ENCODE peak calls at places on chromosomes 1 and 21, in ten cellular contexts. X is NCI-H460; C is NCI-H1092 treated with DMSO at 0.1 percent for 48 hours; K is NAMALWA; I is pulmonary artery endothelial cell; T is fibroblast of mammary gland; N is activated T-helper 2 cell treated with anti-CD3 and anti-CD28 coated beads, Interferon-gamma antibody, Interleukin-2, Interleukin-4, amounts not matched to agents 10 μg/mL and 5 μg/mL and 100 μg/mL, durations not matched to agents 14 hours and 24 hours and 36 hours; U is pancreas; G is AG09309; E is EH. V is an unnamed sample.

GRCh38 chr1:46102769-46103476 is 29.5 kb downstream of the PIK3R3 start:
- DNase-seq in G (no peak), K (no peak), X (no peak), C (no peak), I (no peak), E (no peak), N (no peak), U (no peak), T (no peak), V (no peak)

GRCh38 chr1:10207810-10208209 is 2.6 kb upstream of the KIF1B start:
- DNase-seq in K (no peak), U (no peak), E (no peak), I (no peak), C (no peak), T (no peak), G (no peak), X (no peak), N (no peak), V (no peak)

GRCh38 chr1:228902781-228903572 is 167.7 kb downstream of the RHOU start:
- DNase-seq in X (peak; percentile 96), T (peak; percentile 99), U (peak; percentile 91), N (no peak), G (peak; percentile 87), K (no peak), E (peak; percentile 99), C (peak; percentile 99), I (peak; percentile 91), V (peak; percentile 93)

GRCh38 chr1:25642710-25643109 is 26.1 kb downstream of the MAN1C1 start:
- DNase-seq in C (no peak), I (peak; percentile 33), N (peak; percentile 75), G (no peak), X (no peak), T (peak; percentile 56), K (peak; percentile 23), U (no peak), E (peak; percentile 21), V (no peak)

GRCh38 chr1:228307218-228308023 is 99.2 kb downstream of the TRIM11 start:
- DNase-seq in U (no peak), N (no peak), C (no peak), E (no peak), I (no peak), T (no peak), K (no peak), G (no peak), X (no peak), V (no peak)

GRCh38 chr21:35578831-35579470 is 481.4 kb downstream of the SETD4 start:
- DNase-seq in T (peak; percentile 83), E (peak; percentile 47), X (no peak), N (no peak), U (no peak), G (peak; percentile 38), I (no peak), K (no peak), C (no peak), V (no peak)

GRCh38 chr1:58848818-58849411 is 65.1 kb upstream of the JUN start:
- DNase-seq in N (no peak), E (peak; percentile 99), G (peak; percentile 93), I (peak; percentile 95), T (peak; percentile 99), K (no peak), U (peak; percentile 45), C (peak; percentile 31), X (peak; percentile 55), V (peak; percentile 91)

GRCh38 chr1:77688939-77689338 is 6.5 kb upstream of the ZZZ3 start:
- DNase-seq in K (no peak), T (no peak), X (no peak), C (no peak), E (no peak), G (no peak), N (no peak), U (no peak), I (no peak), V (no peak)

GRCh38 chr1:15261155-15262002 is 14.4 kb downstream of the FHAD1 start:
- DNase-seq in U (no peak), T (peak; percentile 29), G (no peak), N (no peak), C (no peak), K (no peak), I (peak; percentile 46), X (peak; percentile 11), E (no peak), V (no peak)

GRCh38 chr1:167713330-167714081 is 8.3 kb upstream of the MPZL1 start:
- DNase-seq in T (no peak), C (no peak), K (peak; percentile 63), X (no peak), U (peak; percentile 51), E (peak; percentile 24), N (no peak), I (no peak), G (no peak), V (no peak)

GRCh38 chr1:227944931-227945890 is 2.5 kb downstream of the WNT9A start:
- DNase-seq in G (no peak), X (no peak), N (no peak), C (peak; percentile 62), E (no peak), U (peak; percentile 71), T (no peak), K (no peak), I (no peak), V (no peak)

GRCh38 chr1:19068639-19069276 is 112.3 kb upstream of the IFFO2 start:
- DNase-seq in I (no peak), U (no peak), C (no peak), K (no peak), E (no peak), X (no peak), N (no peak), G (no peak), T (no peak), V (no peak)

GRCh38 chr1:195604287-195604686 is 1004.0 kb downstream of the KCNT2 start:
- DNase-seq in U (no peak), C (no peak), G (peak; percentile 20), X (peak; percentile 78), T (peak; percentile 89), E (peak; percentile 88), N (no peak), I (no peak), K (no peak), V (no peak)

GRCh38 chr1:245583575-245584330 is 429.0 kb downstream of the KIF26B start:
- DNase-seq in E (peak; percentile 21), C (peak; percentile 72), T (peak; percentile 24), K (no peak), I (no peak), N (no peak), G (no peak), U (no peak), X (no peak), V (no peak)

GRCh38 chr1:78650114-78650513 is 483 bp downstream of the IFI44 start:
- DNase-seq in N (no peak), E (peak; percentile 20), X (no peak), I (no peak), K (no peak), C (no peak), U (no peak), G (no peak), T (peak; percentile 24), V (no peak)

GRCh38 chr1:218741852-218742251 is 396.7 kb downstream of the TGFB2 start:
- DNase-seq in E (no peak), X (no peak), G (no peak), T (peak; percentile 11), I (no peak), K (no peak), C (no peak), N (no peak), U (no peak), V (no peak)

GRCh38 chr1:46679789-46680573 is 8.3 kb downstream of the TEX38 start:
- DNase-seq in E (no peak), X (no peak), C (no peak), N (no peak), U (no peak), I (no peak), T (no peak), K (no peak), G (no peak), V (no peak)

GRCh38 chr1:153770812-153771211 is 4.4 kb upstream of the SLC27A3 start:
- DNase-seq in T (peak; percentile 37), N (no peak), E (no peak), C (no peak), I (no peak), G (no peak), X (no peak), U (no peak), K (no peak), V (no peak)

GRCh38 chr1:67261646-67262045 is 46.0 kb upstream of the IL12RB2 start:
- DNase-seq in K (peak; percentile 30), T (no peak), G (no peak), I (no peak), E (no peak), N (no peak), C (no peak), X (no peak), U (no peak), V (no peak)

GRCh38 chr1:3463408-3463811 is 8.9 kb downstream of the ARHGEF16 start:
- DNase-seq in I (no peak), G (no peak), U (peak; percentile 18), C (no peak), N (no peak), X (no peak), E (no peak), T (no peak), K (no peak), V (no peak)